ENCODE peak calls at places on chromosomes 11 and 22, in six cellular contexts. O is sigmoid colon, W is GM12878, T is ovary, G is K562, A is HepG2. Z is an unnamed sample. For H3K36me3, the result is how much of the 10 kb centered on the place peaks cover.

GRCh38 chr11:75465701-75466531 is 32.9 kb upstream of the KLHL35 start:
- DNase-seq in T (no peak), O (no peak), W (no peak), G (no peak), A (no peak), Z (no peak)

GRCh38 chr11:119942583-119943338 is 195.2 kb downstream of the TRIM29 start:
- DNase-seq in O (no peak), G (no peak), W (no peak), T (no peak), A (no peak), Z (no peak)

GRCh38 chr11:83221694-83222093 is 28.2 kb downstream of the ANKRD42 start:
- DNase-seq in A (no peak), O (no peak), W (no peak), T (no peak), G (no peak), Z (no peak)

GRCh38 chr22:42116848-42117424 is 13.7 kb downstream of the CYP2D6 start:
- DNase-seq in G (no peak), T (no peak), O (no peak), A (no peak), W (no peak), Z (no peak)

GRCh38 chr11:85752890-85753581 is 57.9 kb downstream of the SYTL2 start:
- DNase-seq in T (no peak), W (no peak), A (no peak), O (no peak), G (no peak), Z (peak)

GRCh38 chr11:31706357-31706756 is 104.8 kb downstream of the PAX6 start:
- DNase-seq in A (no peak), O (no peak), G (no peak), T (no peak), W (no peak), Z (no peak)

GRCh38 chr11:8709002-8709672 is 26.5 kb downstream of the RPL27A start:
- DNase-seq in G (no peak), T (peak), W (no peak), A (no peak), O (peak), Z (peak)

GRCh38 chr11:44519989-44520737 is 45.3 kb upstream of the CD82 start:
- DNase-seq in W (no peak), O (peak), A (no peak), T (peak), G (no peak), Z (no peak)

GRCh38 chr22:38823076-38823475 is 20.8 kb downstream of the NPTXR start:
- DNase-seq in T (no peak), O (peak), G (no peak), W (no peak), A (no peak), Z (no peak)

GRCh38 chr11:122242731-122243130 is 126.7 kb upstream of the BLID start:
- DNase-seq in T (no peak), G (no peak), O (no peak), W (no peak), A (no peak), Z (no peak)

GRCh38 chr11:6812391-6813005 is 13.0 kb upstream of the OR6A2 start:
- DNase-seq in W (peak), O (no peak), A (peak), G (peak), T (no peak), Z (no peak)

GRCh38 chr11:73760066-73760679 is 701 bp downstream of the RAB6A start:
- DNase-seq in O (peak), T (peak), W (no peak), A (no peak), G (peak), Z (peak)

GRCh38 chr11:131668867-131669780 is 298.7 kb downstream of the NTM start:
- DNase-seq in T (no peak), W (no peak), A (peak), G (peak), O (peak), Z (peak)

GRCh38 chr22:42299586-42300285 is 29.3 kb upstream of the TCF20 start:
- DNase-seq in W (no peak), G (peak), T (no peak), O (no peak), A (no peak), Z (peak)

GRCh38 chr11:57294225-57295131 is 30.3 kb downstream of the TNKS1BP1 start:
- DNase-seq in A (no peak), G (no peak), T (no peak), O (no peak), W (no peak), Z (peak)

GRCh38 chr11:66011239-66011784 is 496 bp upstream of the CST6 start:
- DNase-seq in T (no peak), W (no peak), G (no peak), A (no peak), O (no peak), Z (no peak)

GRCh38 chr11:119709638-119710346 is 19.2 kb downstream of the NECTIN1 start:
- DNase-seq in G (no peak), A (no peak), W (no peak), O (no peak), T (peak), Z (no peak)

GRCh38 chr11:106961518-106961917 is 56.8 kb downstream of the GUCY1A2 start:
- DNase-seq in G (no peak), W (no peak), A (no peak), T (no peak), O (no peak), Z (no peak)

GRCh38 chr22:45842141-45842831 is 134.7 kb downstream of the WNT7B start:
- DNase-seq in W (no peak), A (no peak), T (no peak), O (no peak), G (no peak), Z (no peak)

DNA sequence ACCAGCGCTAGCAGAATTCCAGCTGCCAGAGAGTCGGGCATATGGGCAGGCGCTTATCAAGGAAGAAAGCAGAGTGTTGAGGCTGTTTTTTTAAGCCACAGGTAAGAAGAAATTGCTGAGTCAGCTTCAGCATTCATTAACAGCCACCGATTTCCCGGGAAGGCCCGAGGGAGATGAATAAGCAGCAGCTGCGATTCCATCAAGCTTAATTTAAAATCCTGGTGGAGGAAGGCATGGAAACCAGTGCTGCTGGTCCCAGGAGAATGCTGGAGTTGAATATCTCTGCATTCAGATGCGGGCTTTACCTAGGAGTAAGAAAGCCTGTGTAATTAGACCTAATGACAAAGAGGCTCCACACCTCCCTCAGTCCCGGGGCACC is 168.8 kb downstream of the BRD1 start:
- DNase-seq in G (no peak), T (no peak), W (no peak), A (no peak), O (no peak), Z (no peak)
- TF ChIP-seq EP300 in G (no peak), T (no peak), W (no peak), A (no peak), O (no peak), Z (no peak)

GRCh38 chr11:111833524-111833923 is 37.9 kb downstream of the ALG9 start:
- DNase-seq in T (no peak), W (no peak), A (peak), O (no peak), G (no peak), Z (no peak)
- H3K36me3 ChIP-seq in T (under half), W (under half), A (under half), O (under half), G (under half), Z (half or more)

DNA sequence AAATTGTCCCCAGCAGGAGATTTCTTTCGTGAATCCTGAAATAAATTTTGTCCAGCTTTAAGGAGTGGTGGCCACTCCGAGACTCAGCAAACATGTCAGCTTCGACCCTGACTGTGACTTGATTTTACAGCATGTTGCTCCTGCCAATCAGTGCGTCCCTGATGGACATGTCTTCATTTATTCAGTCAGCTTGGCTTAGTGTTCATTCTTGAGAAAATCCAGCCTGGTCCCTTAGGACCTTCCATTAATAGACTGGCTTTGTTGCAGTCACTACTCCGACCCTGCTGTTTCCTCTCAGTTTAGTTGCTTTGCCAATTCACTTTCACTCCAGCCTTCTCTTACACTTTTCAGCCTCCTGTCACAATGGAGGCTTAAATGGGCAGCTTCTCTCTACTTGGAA is 30.5 kb downstream of the TMPRSS5 start:
- DNase-seq in G (no peak), T (no peak), W (no peak), O (no peak), A (no peak), Z (no peak)
- TF ChIP-seq EP300 in G (no peak), T (no peak), W (no peak), O (no peak), A (no peak), Z (no peak)

GRCh38 chr11:68764746-68765145 is 13.4 kb upstream of the TESMIN start:
- DNase-seq in O (no peak), T (no peak), A (no peak), G (no peak), W (no peak), Z (no peak)
- H3K36me3 ChIP-seq in O (half or more), T (under half), A (under half), G (under half), W (under half), Z (half or more)

DNA sequence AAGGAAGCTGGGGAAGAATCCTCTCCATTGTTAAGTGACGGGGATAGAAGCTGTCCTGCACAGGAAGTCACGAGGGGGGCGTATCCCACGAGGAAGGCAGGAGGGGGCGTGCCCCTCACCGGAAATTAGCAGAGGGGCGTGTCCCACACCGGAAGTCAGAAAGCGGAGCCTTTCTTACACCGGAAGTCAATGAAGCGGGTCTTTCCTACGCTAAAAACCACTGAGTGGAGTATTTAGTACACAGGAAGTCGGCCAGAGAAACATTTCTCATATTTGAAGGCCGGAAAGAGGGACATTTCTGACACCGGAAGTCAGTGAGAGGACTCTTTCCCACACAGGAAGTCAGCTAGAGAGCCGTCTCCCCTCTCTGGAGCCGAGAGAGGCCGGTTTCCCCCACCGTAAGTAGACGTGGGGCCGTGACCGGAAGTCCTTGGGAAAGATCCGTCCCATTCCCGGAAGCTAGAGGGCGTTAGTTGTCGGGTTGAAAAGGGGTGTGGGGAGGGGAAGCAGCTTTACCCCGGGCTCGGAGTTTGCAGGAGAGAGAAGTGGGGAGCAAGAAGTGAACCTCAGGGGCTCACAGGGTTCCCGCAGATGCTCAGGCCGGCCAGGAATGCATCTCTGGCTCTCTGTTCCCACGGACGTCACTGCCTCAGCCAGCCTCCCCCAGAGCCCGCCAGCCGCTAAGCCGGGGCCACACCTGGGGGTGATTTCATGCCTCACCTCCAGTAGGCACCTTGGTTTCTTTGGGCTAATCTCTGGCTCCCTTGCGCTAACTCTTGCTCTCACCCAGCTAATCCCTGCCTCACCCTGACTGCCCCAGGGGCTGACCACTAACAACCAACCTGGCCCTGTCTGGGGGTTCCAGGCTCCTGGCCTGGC is 15.4 kb downstream of the MIAT start:
- DNase-seq in A (peak), T (peak), W (peak), O (peak), G (peak), Z (peak)
- TF ChIP-seq EP300 in A (no peak), T (peak), W (no peak), O (peak), G (no peak), Z (no peak)

GRCh38 chr11:125211191-125211953 is 46.8 kb downstream of the PKNOX2 start:
- DNase-seq in A (no peak), W (no peak), O (no peak), G (no peak), T (no peak), Z (no peak)
- H3K36me3 ChIP-seq in A (under half), W (under half), O (under half), G (under half), T (under half), Z (under half)

DNA sequence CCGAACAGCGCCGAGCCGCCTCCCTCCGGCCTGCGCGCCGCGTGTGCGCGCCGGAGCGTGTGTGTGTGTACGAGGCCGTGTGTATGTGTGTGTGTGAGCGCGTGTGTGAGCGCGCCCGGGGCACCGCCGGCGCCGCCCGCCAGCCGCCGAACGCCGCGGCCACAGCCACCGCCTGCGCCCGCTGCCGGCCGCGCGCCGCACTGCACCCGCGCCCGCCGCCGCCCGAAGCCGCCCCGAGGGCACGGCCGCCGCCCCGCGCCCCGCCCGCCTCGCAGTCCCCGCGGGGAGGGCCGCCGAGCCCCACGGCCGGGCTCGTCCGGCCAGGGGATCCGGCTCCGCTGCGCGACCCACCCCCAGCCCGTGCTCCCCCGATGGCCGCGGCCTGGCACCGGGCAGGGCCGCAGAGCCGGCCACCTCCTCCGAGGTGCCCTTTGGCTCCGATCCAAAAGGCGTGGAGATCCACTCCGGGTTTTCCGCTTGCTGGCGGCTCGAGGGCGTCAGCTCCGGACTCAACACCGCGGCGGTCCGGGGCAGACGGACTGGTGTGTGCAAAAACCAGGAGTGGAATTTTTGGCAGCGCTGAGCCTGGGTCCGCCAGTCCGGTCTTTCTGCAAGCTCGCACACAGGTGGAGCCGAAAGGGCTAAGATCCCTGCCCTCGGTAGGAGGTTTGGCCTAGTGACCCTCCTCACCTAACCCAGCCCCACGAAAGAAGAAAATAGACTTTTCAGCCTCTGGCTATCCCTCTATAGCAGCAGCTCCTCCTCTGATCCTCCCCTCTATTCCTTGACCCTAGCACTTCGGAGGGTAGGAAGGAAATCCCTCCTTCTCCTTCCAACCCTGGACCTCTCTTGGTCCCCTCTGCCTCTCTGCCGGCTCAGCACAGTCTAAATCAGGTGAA is at the start of gene SYT7:
- DNase-seq in A (peak), T (peak), W (peak), G (peak), O (peak), Z (peak)
- TF ChIP-seq EP300 in A (no peak), T (no peak), W (no peak), G (no peak), O (no peak), Z (no peak)

DNA sequence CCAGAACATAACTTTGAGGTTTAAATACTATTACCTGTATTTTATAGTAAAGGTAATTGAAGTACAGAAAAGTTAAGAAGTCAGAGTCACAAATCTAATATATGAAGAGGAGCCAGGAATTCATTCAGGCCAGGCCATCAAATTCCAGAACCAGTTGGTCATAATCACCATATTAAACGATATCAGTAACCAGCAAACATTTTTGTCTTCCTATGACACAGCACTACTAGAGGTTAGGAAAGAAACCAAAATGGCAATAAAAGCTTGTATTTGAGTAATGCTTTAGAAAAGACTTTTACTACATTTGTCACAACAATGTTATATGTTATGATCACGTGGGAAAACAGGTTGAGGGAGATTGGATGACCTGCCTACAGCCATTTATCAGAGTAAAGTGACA is 62.2 kb downstream of the DKK3 start:
- DNase-seq in A (no peak), G (no peak), O (no peak), W (no peak), T (no peak), Z (no peak)
- H3K36me3 ChIP-seq in A (under half), G (half or more), O (under half), W (under half), T (under half), Z (half or more)

GRCh38 chr11:375065-376025 is 6.0 kb downstream of the B4GALNT4 start:
- DNase-seq in G (no peak), O (no peak), W (no peak), T (no peak), A (no peak), Z (no peak)
- TF ChIP-seq EP300 in G (no peak), O (no peak), W (no peak), T (no peak), A (no peak), Z (no peak)